ENCODE peak calls at places on chromosomes 11 and 22, in five cellular contexts. R, N, I, L and H are unnamed samples.

GRCh38 chr11:70661763-70662501 is 263.6 kb downstream of the CTTN start:
- DNase-seq in L (peak; percentile 77), N (peak; percentile 54), R (peak; percentile 43), I (peak; percentile 43), H (peak; percentile 59)

GRCh38 chr22:19896665-19897355 is 42.1 kb upstream of the GNB1L start:
- DNase-seq in N (no peak), I (no peak), R (no peak), L (no peak), H (no peak)

GRCh38 chr11:58061813-58062212 is 31.1 kb downstream of the OR6Q1 start:
- DNase-seq in R (peak; percentile 95), L (no peak), N (no peak), I (no peak), H (no peak)

GRCh38 chr11:123601136-123601535 is 53.3 kb downstream of the SCN3B start:
- DNase-seq in L (no peak), R (peak; percentile 73), I (no peak), N (peak; percentile 67), H (no peak)

GRCh38 chr11:9796854-9797253 is 133.0 kb downstream of the SWAP70 start:
- DNase-seq in N (no peak), L (no peak), R (no peak), I (no peak), H (no peak)

GRCh38 chr11:3030289-3031070 is 26.7 kb downstream of the CARS1 start:
- DNase-seq in R (no peak), I (no peak), L (no peak), N (no peak), H (no peak)

GRCh38 chr11:61482513-61482912 is 26.0 kb upstream of the LRRC10B start:
- DNase-seq in R (no peak), L (peak; percentile 96), I (no peak), N (no peak), H (peak; percentile 89)

GRCh38 chr11:6647282-6647679 is 8.3 kb downstream of the DCHS1 start:
- DNase-seq in I (no peak), R (peak; percentile 56), L (no peak), N (peak; percentile 64), H (no peak)

GRCh38 chr11:1888347-1888753 is 3.3 kb downstream of the PRR33 start:
- DNase-seq in L (no peak), I (no peak), N (no peak), R (no peak), H (no peak)

GRCh38 chr11:75565221-75565814 is 3.3 kb downstream of the SERPINH1 start:
- DNase-seq in R (peak; percentile 78), N (peak; percentile 88), I (no peak), L (no peak), H (peak; percentile 51)

GRCh38 chr11:10317776-10318526 is 13.1 kb downstream of the ADM start:
- DNase-seq in R (no peak), N (no peak), I (no peak), L (no peak), H (no peak)

GRCh38 chr11:112392860-112393259 is 132.2 kb upstream of the PLET1 start:
- DNase-seq in L (no peak), R (no peak), N (no peak), I (no peak), H (no peak)

GRCh38 chr11:2444301-2445106 is at the start of the genes KCNQ1 and TRPM5:
- DNase-seq in I (peak; percentile 48), L (peak; percentile 84), N (no peak), R (no peak), H (peak; percentile 88)

GRCh38 chr11:91959411-91959810 is 265.2 kb upstream of the FAT3 start:
- DNase-seq in R (no peak), L (no peak), N (no peak), I (no peak), H (no peak)

GRCh38 chr11:10866893-10867331 is 9.1 kb upstream of the ZBED5 start:
- DNase-seq in R (peak; percentile 87), N (peak; percentile 69), L (no peak), I (no peak), H (no peak)

GRCh38 chr11:119134389-119134978 is 13.1 kb downstream of the HINFP start:
- DNase-seq in I (no peak), N (peak; percentile 26), R (no peak), L (peak; percentile 61), H (no peak)

GRCh38 chr11:92969293-92969633 is 188 bp upstream of the MTNR1B start:
- DNase-seq in I (no peak), R (no peak), L (peak; percentile 60), N (no peak), H (no peak)

GRCh38 chr11:74019860-74020259 is 11.0 kb upstream of the UCP3 start:
- DNase-seq in I (no peak), R (peak; percentile 24), N (no peak), L (no peak), H (no peak)

GRCh38 chr11:35583126-35583525 is 35.1 kb upstream of the FJX1 start:
- DNase-seq in R (peak; percentile 56), N (peak; percentile 39), I (no peak), L (no peak), H (no peak)

GRCh38 chr11:112178428-112178827 is 3.1 kb downstream of the BCO2 start:
- DNase-seq in I (no peak), R (no peak), L (no peak), N (no peak), H (no peak)

GRCh38 chr22:37186997-37187522 is 987 bp downstream of the C1QTNF6 start:
- DNase-seq in L (no peak), I (no peak), N (peak; percentile 67), R (peak; percentile 9), H (no peak)

GRCh38 chr11:63838150-63838681 is 694 bp upstream of the MARK2 start:
- DNase-seq in I (no peak), L (no peak), R (no peak), N (no peak), H (peak; percentile 52)

GRCh38 chr22:41621099-41621910 is at the start of gene XRCC6:
- DNase-seq in R (peak; percentile 100), I (peak; percentile 100), N (peak; percentile 99), L (peak; percentile 100), H (peak; percentile 100)

GRCh38 chr11:111310088-111310487 is 11.7 kb downstream of the POU2AF3 start:
- DNase-seq in I (no peak), L (no peak), R (no peak), N (no peak), H (no peak)

GRCh38 chr11:43925932-43926505 is 16.4 kb upstream of the C11orf96 start:
- DNase-seq in I (no peak), L (no peak), R (no peak), N (no peak), H (no peak)

GRCh38 chr11:8934735-8935478 is 2.2 kb upstream of the C11orf16 start:
- DNase-seq in R (peak; percentile 90), N (peak; percentile 92), I (no peak), L (no peak), H (no peak)

GRCh38 chr11:58905716-58906547 is 33.4 kb upstream of the GLYATL1 start:
- DNase-seq in N (peak; percentile 94), R (peak; percentile 91), L (peak; percentile 86), I (peak; percentile 86), H (peak; percentile 94)

GRCh38 chr22:47107431-47107830 is 345.0 kb downstream of the TBC1D22A start:
- DNase-seq in N (peak; percentile 75), R (peak; percentile 88), I (no peak), L (no peak), H (no peak)

GRCh38 chr22:35217541-35217940 is 39.8 kb upstream of the HMGXB4 start:
- DNase-seq in I (no peak), L (no peak), N (no peak), R (no peak), H (no peak)

GRCh38 chr11:36672815-36673450 is 74.9 kb upstream of the RAG2 start:
- DNase-seq in N (peak; percentile 57), R (peak; percentile 58), L (no peak), I (no peak), H (no peak)

GRCh38 chr11:76889414-76889975 is 28.8 kb downstream of the ACER3 start:
- DNase-seq in N (peak; percentile 22), I (no peak), R (no peak), L (no peak), H (no peak)

DNA sequence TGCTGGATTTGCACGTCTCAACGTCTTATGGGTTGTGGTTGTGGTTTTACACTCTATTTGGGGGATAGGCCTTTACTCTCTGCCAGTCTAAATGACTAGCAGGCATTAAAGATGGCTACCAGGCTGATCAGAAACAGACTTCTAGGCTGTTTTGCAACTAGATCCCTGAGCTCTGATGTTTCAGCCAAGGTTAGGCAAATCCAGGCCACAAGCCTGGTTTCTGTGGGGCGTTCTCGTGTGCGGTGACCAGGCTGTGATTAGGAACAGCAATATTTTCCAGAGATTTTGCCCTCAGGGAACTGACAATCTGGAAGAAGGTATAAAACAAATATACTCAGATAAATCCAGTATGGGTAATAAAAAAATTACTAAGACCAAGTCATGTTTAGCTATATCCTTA is 502.4 kb downstream of the INSC start:
- DNase-seq in L (no peak), I (no peak), R (no peak), N (no peak), H (no peak)
- H3K14ac ChIP-seq in L (no peak overlapping the region), I (no peak overlapping the region), R (no peak overlapping the region), N (no peak overlapping the region), H (no peak overlapping the region)

DNA sequence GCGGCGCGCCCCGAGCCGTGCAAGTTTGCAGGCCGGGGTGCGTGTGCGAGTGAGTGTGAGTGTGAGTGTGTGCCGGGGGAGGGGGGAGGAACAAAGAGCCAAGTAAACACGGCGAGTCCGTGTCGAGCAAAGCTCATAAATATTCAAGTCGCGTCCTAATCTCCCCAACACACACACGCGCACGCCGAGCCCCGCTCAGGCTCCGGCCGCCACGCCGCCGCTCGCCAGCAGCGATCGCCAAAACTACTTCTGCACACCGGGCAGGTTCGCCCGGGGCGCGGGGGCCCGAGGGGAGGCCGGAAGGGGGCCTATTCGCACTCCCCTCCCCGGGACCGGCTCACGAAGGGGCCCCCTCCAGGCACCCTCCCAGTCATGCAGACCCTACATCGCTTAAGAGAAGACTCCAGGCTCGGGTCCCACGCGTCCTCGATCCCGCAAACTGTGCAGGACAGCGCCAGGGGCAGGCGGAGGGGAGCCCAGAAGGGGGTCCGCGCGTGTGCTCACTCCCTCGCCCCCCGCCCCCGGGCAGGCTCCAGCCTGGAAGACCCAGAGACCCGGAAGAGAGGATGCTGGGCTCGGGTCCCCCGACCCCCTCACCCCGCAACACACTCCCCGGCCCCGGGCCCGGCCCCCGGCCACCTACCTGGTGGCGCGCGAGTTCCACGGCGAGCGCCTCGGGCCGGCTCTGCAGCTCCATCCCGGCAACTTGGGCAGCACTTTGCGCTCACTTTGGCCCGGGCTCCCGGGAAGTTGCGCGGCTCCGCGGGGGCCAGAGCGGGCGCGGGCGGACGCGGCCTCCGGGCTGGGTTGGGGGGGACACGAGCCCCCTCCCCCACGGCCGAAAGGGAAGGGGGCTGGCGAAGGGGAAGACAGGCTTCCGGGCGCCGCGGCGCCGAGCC is 703 bp downstream of the PHF21B start:
- DNase-seq in I (peak; percentile 46), R (no peak), L (no peak), N (peak; percentile 20), H (no peak)
- H2BK15ac ChIP-seq in I (peak overlapping the region; percentile 59), R (no peak overlapping the region), L (no peak overlapping the region), N (no peak overlapping the region), H (no peak overlapping the region)

GRCh38 chr11:101775033-101775432 is 139.8 kb upstream of the CEP126 start:
- DNase-seq in L (no peak), N (peak; percentile 11), I (no peak), R (peak; percentile 92), H (no peak)
- H2AFZ ChIP-seq in L (no peak overlapping the region), N (no peak overlapping the region), I (no peak overlapping the region), R (no peak overlapping the region), H (no peak overlapping the region)

GRCh38 chr11:120335596-120335927 is 651 bp upstream of the ARHGEF12 start:
- DNase-seq in I (no peak), R (peak; percentile 34), L (no peak), N (no peak), H (no peak)
- H3K14ac ChIP-seq in I (no peak overlapping the region), R (peak overlapping the region; percentile 5), L (no peak overlapping the region), N (no peak overlapping the region), H (no peak overlapping the region)